ENCODE peak calls at places on chromosome 19, in six cellular contexts. I, M, U, G, C and P are unnamed samples.

GRCh38 chr19:6536138-6536671 is 5.4 kb downstream of the TNFSF9 start:
- DNase-seq in I (peak), M (peak), U (peak), G (peak), C (peak), P (peak)

GRCh38 chr19:50830266-50831025 is 2.9 kb downstream of the KLK15 start:
- DNase-seq in I (no peak), M (peak), U (no peak), G (no peak), C (no peak), P (no peak)

GRCh38 chr19:31511098-31511497 is 161.9 kb upstream of the TSHZ3 start:
- DNase-seq in I (no peak), M (no peak), U (no peak), G (no peak), C (no peak), P (no peak)

GRCh38 chr19:48102870-48103751 is 7.5 kb downstream of the PLA2G4C start:
- DNase-seq in I (peak), M (peak), U (peak), G (peak), C (peak), P (peak)

GRCh38 chr19:18232540-18233223 is 6.4 kb upstream of the PDE4C start:
- DNase-seq in I (no peak), M (no peak), U (no peak), G (no peak), C (no peak), P (no peak)

GRCh38 chr19:51181913-51182419 is 39.9 kb downstream of the SIGLEC7 start:
- DNase-seq in I (peak), M (no peak), U (no peak), G (no peak), C (no peak), P (no peak)

GRCh38 chr19:53977991-53978731 is 13.3 kb upstream of the CACNG6 start:
- DNase-seq in I (peak), M (no peak), U (no peak), G (peak), C (no peak), P (no peak)

GRCh38 chr19:48746738-48747575 is at the start of gene IZUMO1:
- DNase-seq in I (peak), M (peak), U (peak), G (peak), C (peak), P (no peak)

GRCh38 chr19:9205506-9206113 is 13.8 kb downstream of the OR7D4 start:
- DNase-seq in I (peak), M (peak), U (peak), G (peak), C (peak), P (peak)

GRCh38 chr19:49217382-49217781 is 59.8 kb downstream of the TRPM4 start:
- DNase-seq in I (peak), M (no peak), U (no peak), G (peak), C (no peak), P (no peak)

GRCh38 chr19:24029941-24030636 is 56.9 kb upstream of the ZNF254 start:
- DNase-seq in I (no peak), M (no peak), U (no peak), G (no peak), C (peak), P (peak)

GRCh38 chr19:18590273-18591272 is 2.0 kb downstream of the REX1BD start:
- DNase-seq in I (peak), M (no peak), U (no peak), G (peak), C (no peak), P (no peak)

GRCh38 chr19:28578786-28579505 is 634.0 kb downstream of the UQCRFS1 start:
- DNase-seq in I (no peak), M (no peak), U (no peak), G (no peak), C (no peak), P (no peak)

GRCh38 chr19:38658462-38659306 is 11.2 kb downstream of the ACTN4 start:
- DNase-seq in I (peak), M (peak), U (no peak), G (peak), C (no peak), P (peak)

GRCh38 chr19:8611890-8612806 is 1.6 kb upstream of the ADAMTS10 start:
- DNase-seq in I (peak), M (no peak), U (no peak), G (peak), C (no peak), P (peak)

GRCh38 chr19:48713041-48713863 is 6.3 kb downstream of the MAMSTR start:
- DNase-seq in I (peak), M (no peak), U (no peak), G (peak), C (peak), P (peak)

GRCh38 chr19:45424191-45425058 is 708 bp upstream of the ERCC1 start:
- DNase-seq in I (peak), M (peak), U (peak), G (peak), C (peak), P (no peak)

GRCh38 chr19:49672131-49672919 is 4.7 kb upstream of the PRMT1 start:
- DNase-seq in I (peak), M (peak), U (peak), G (peak), C (peak), P (peak)

GRCh38 chr19:45492627-45493470 is 4.0 kb downstream of the RTN2 start:
- DNase-seq in I (peak), M (peak), U (no peak), G (no peak), C (peak), P (peak)

GRCh38 chr19:3899531-3900294 is 19.2 kb downstream of the ATCAY start:
- DNase-seq in I (no peak), M (no peak), U (no peak), G (peak), C (no peak), P (no peak)

GRCh38 chr19:19269952-19270694 is 3.0 kb downstream of the TM6SF2 start:
- DNase-seq in I (no peak), M (no peak), U (no peak), G (no peak), C (no peak), P (no peak)

GRCh38 chr19:55379161-55379560 is 2.5 kb downstream of the TMEM190 start:
- DNase-seq in I (no peak), M (peak), U (no peak), G (no peak), C (no peak), P (no peak)